ENCODE peak calls at places on chromosomes 6 and 20, in seven cellular contexts. One of them, this sample, is unnamed.

GRCh38 chr20:33401042-33401921 is at the start of gene CDK5RAP1:
- DNase-seq in HCT116: peak
- DNase-seq in lower leg skin: peak
- DNase-seq in transverse colon: peak
- DNase-seq in A549: peak
- DNase-seq in heart left ventricle: peak
- DNase-seq in K562: peak
- DNase-seq in this sample: peak

GRCh38 chr20:49916146-49917002 is 1.0 kb upstream of the SPATA2 start:
- DNase-seq in lower leg skin: no peak
- DNase-seq in K562: peak
- DNase-seq in transverse colon: peak
- DNase-seq in A549: peak
- DNase-seq in HCT116: no peak
- DNase-seq in heart left ventricle: no peak
- DNase-seq in this sample: no peak

GRCh38 chr6:84771732-84772131 is 7.3 kb upstream of the TBX18 start:
- DNase-seq in HCT116: no peak
- DNase-seq in K562: no peak
- DNase-seq in A549: no peak
- DNase-seq in transverse colon: no peak
- DNase-seq in lower leg skin: no peak
- DNase-seq in heart left ventricle: no peak
- DNase-seq in this sample: no peak

GRCh38 chr20:6595704-6596103 is 171.8 kb upstream of the BMP2 start:
- DNase-seq in lower leg skin: no peak
- DNase-seq in A549: no peak
- DNase-seq in transverse colon: no peak
- DNase-seq in K562: no peak
- DNase-seq in heart left ventricle: no peak
- DNase-seq in HCT116: no peak
- DNase-seq in this sample: no peak

GRCh38 chr6:10014561-10014960 is 400.3 kb downstream of the TFAP2A start:
- DNase-seq in A549: no peak
- DNase-seq in lower leg skin: no peak
- DNase-seq in heart left ventricle: no peak
- DNase-seq in transverse colon: no peak
- DNase-seq in HCT116: no peak
- DNase-seq in K562: no peak
- DNase-seq in this sample: no peak

GRCh38 chr6:167314180-167314821 is 10.6 kb upstream of the TTLL2 start:
- DNase-seq in HCT116: no peak
- DNase-seq in A549: no peak
- DNase-seq in transverse colon: no peak
- DNase-seq in heart left ventricle: no peak
- DNase-seq in K562: no peak
- DNase-seq in lower leg skin: no peak
- DNase-seq in this sample: no peak

GRCh38 chr6:159716247-159717086 is 10.8 kb upstream of the WTAP start:
- DNase-seq in lower leg skin: no peak
- DNase-seq in transverse colon: no peak
- DNase-seq in K562: no peak
- DNase-seq in heart left ventricle: peak
- DNase-seq in HCT116: no peak
- DNase-seq in A549: no peak
- DNase-seq in this sample: peak

GRCh38 chr6:70843328-70843918 is 113.4 kb downstream of the B3GAT2 start:
- DNase-seq in heart left ventricle: no peak
- DNase-seq in K562: no peak
- DNase-seq in HCT116: no peak
- DNase-seq in transverse colon: no peak
- DNase-seq in A549: no peak
- DNase-seq in lower leg skin: no peak
- DNase-seq in this sample: no peak

GRCh38 chr6:13617066-13617465 is 1.9 kb downstream of the NOL7 start:
- DNase-seq in lower leg skin: no peak
- DNase-seq in transverse colon: no peak
- DNase-seq in HCT116: no peak
- DNase-seq in K562: no peak
- DNase-seq in heart left ventricle: no peak
- DNase-seq in A549: no peak
- DNase-seq in this sample: no peak

GRCh38 chr6:22904413-22904812 is 335.0 kb downstream of the HDGFL1 start:
- DNase-seq in transverse colon: no peak
- DNase-seq in heart left ventricle: no peak
- DNase-seq in HCT116: no peak
- DNase-seq in K562: no peak
- DNase-seq in lower leg skin: no peak
- DNase-seq in A549: no peak
- DNase-seq in this sample: no peak

GRCh38 chr6:170378502-170378901 is 71.9 kb downstream of the FAM120B start:
- DNase-seq in HCT116: no peak
- DNase-seq in A549: no peak
- DNase-seq in heart left ventricle: no peak
- DNase-seq in lower leg skin: no peak
- DNase-seq in transverse colon: no peak
- DNase-seq in K562: no peak
- DNase-seq in this sample: no peak

GRCh38 chr6:47197672-47198640 is 111.7 kb downstream of the TNFRSF21 start:
- DNase-seq in lower leg skin: no peak
- DNase-seq in transverse colon: no peak
- DNase-seq in A549: no peak
- DNase-seq in K562: no peak
- DNase-seq in heart left ventricle: no peak
- DNase-seq in HCT116: no peak
- DNase-seq in this sample: no peak

GRCh38 chr20:11832397-11832796 is 85.3 kb upstream of the BTBD3 start:
- DNase-seq in heart left ventricle: no peak
- DNase-seq in lower leg skin: no peak
- DNase-seq in HCT116: no peak
- DNase-seq in K562: no peak
- DNase-seq in transverse colon: no peak
- DNase-seq in A549: no peak
- DNase-seq in this sample: no peak

GRCh38 chr20:49701313-49701731 is 12.4 kb downstream of the B4GALT5 start:
- DNase-seq in heart left ventricle: no peak
- DNase-seq in A549: no peak
- DNase-seq in K562: no peak
- DNase-seq in HCT116: no peak
- DNase-seq in lower leg skin: no peak
- DNase-seq in transverse colon: no peak
- DNase-seq in this sample: no peak

GRCh38 chr6:3867616-3868502 is 18.7 kb downstream of the FAM50B start:
- DNase-seq in transverse colon: no peak
- DNase-seq in K562: no peak
- DNase-seq in lower leg skin: peak
- DNase-seq in heart left ventricle: no peak
- DNase-seq in A549: no peak
- DNase-seq in HCT116: no peak
- DNase-seq in this sample: no peak

GRCh38 chr20:45441746-45442145 is 25.8 kb downstream of the PIGT start:
- DNase-seq in A549: no peak
- DNase-seq in K562: no peak
- DNase-seq in HCT116: no peak
- DNase-seq in lower leg skin: no peak
- DNase-seq in transverse colon: no peak
- DNase-seq in heart left ventricle: no peak
- DNase-seq in this sample: no peak

GRCh38 chr6:139436521-139437348 is 62.3 kb upstream of the CITED2 start:
- DNase-seq in lower leg skin: no peak
- DNase-seq in transverse colon: no peak
- DNase-seq in K562: no peak
- DNase-seq in heart left ventricle: no peak
- DNase-seq in A549: no peak
- DNase-seq in HCT116: no peak
- DNase-seq in this sample: no peak

GRCh38 chr6:120735641-120736040 is 598.6 kb downstream of the TBC1D32 start:
- DNase-seq in A549: no peak
- DNase-seq in lower leg skin: no peak
- DNase-seq in heart left ventricle: no peak
- DNase-seq in transverse colon: no peak
- DNase-seq in HCT116: no peak
- DNase-seq in K562: no peak
- DNase-seq in this sample: no peak

GRCh38 chr6:161085246-161085645 is 93.7 kb downstream of the MAP3K4 start:
- DNase-seq in K562: no peak
- DNase-seq in HCT116: no peak
- DNase-seq in A549: no peak
- DNase-seq in transverse colon: no peak
- DNase-seq in heart left ventricle: no peak
- DNase-seq in lower leg skin: no peak
- DNase-seq in this sample: no peak

GRCh38 chr6:117459447-117459944 is 23.0 kb upstream of the DCBLD1 start:
- DNase-seq in A549: no peak
- DNase-seq in lower leg skin: no peak
- DNase-seq in heart left ventricle: no peak
- DNase-seq in K562: no peak
- DNase-seq in transverse colon: no peak
- DNase-seq in HCT116: no peak
- DNase-seq in this sample: no peak

GRCh38 chr6:77834591-77834996 is 181.8 kb downstream of the MEI4 start:
- DNase-seq in K562: no peak
- DNase-seq in lower leg skin: no peak
- DNase-seq in transverse colon: no peak
- DNase-seq in A549: no peak
- DNase-seq in HCT116: no peak
- DNase-seq in heart left ventricle: no peak
- DNase-seq in this sample: no peak

GRCh38 chr6:168133186-168133585 is 54.2 kb upstream of the FRMD1 start:
- DNase-seq in transverse colon: no peak
- DNase-seq in heart left ventricle: peak
- DNase-seq in K562: no peak
- DNase-seq in HCT116: no peak
- DNase-seq in A549: no peak
- DNase-seq in lower leg skin: peak
- DNase-seq in this sample: no peak

GRCh38 chr20:58891076-58891685 is 38.7 kb downstream of the GNAS start:
- DNase-seq in transverse colon: peak
- DNase-seq in HCT116: no peak
- DNase-seq in lower leg skin: peak
- DNase-seq in A549: peak
- DNase-seq in K562: peak
- DNase-seq in heart left ventricle: peak
- DNase-seq in this sample: peak

GRCh38 chr20:58891686-58892125 is 39.2 kb downstream of the GNAS start:
- DNase-seq in transverse colon: peak
- DNase-seq in lower leg skin: no peak
- DNase-seq in HCT116: no peak
- DNase-seq in A549: peak
- DNase-seq in heart left ventricle: no peak
- DNase-seq in K562: peak
- DNase-seq in this sample: peak

GRCh38 chr20:58890073-58890453 is 37.5 kb downstream of the GNAS start:
- DNase-seq in K562: no peak
- DNase-seq in lower leg skin: no peak
- DNase-seq in heart left ventricle: no peak
- DNase-seq in HCT116: no peak
- DNase-seq in transverse colon: no peak
- DNase-seq in A549: no peak
- DNase-seq in this sample: no peak

GRCh38 chr20:58889334-58890072 is 37.0 kb downstream of the GNAS start:
- DNase-seq in heart left ventricle: no peak
- DNase-seq in lower leg skin: no peak
- DNase-seq in K562: no peak
- DNase-seq in A549: no peak
- DNase-seq in transverse colon: no peak
- DNase-seq in HCT116: no peak
- DNase-seq in this sample: peak

GRCh38 chr20:58890454-58891075 is 38.0 kb downstream of the GNAS start:
- DNase-seq in transverse colon: peak
- DNase-seq in HCT116: no peak
- DNase-seq in lower leg skin: peak
- DNase-seq in A549: peak
- DNase-seq in K562: peak
- DNase-seq in heart left ventricle: peak
- DNase-seq in this sample: peak
- TF ChIP-seq POLR2A in transverse colon: peak
- TF ChIP-seq POLR2A in HCT116: peak
- TF ChIP-seq POLR2A in lower leg skin: no peak
- TF ChIP-seq POLR2A in A549: peak
- TF ChIP-seq POLR2A in K562: peak
- TF ChIP-seq POLR2A in heart left ventricle: no peak
- TF ChIP-seq POLR2A in this sample: peak

DNA sequence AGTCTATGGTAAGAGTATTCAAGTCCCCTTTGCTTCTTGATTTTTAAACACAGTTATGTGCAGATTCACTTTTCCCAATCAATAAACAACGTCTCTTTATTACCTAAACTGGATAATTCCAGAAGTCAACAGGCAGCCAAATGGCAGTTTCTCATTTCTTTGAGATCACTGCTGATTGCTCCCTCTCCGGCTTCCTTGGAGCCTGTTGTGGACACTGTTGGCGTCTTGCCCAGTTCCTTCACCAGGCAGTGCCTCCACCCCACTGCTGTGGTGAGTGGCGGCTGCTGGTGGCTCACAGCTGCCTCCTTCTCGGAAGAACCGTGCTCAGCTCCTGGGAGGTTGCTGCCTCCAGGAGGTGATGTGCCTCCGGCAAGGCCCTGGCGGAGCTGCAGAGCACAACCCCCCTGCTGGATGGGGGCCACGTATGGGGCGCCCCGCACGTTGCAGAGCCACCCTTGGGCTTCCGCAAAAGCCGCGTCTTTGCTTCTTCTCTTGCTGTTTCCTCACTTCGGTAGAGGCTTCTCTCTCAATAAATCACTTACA is 105.1 kb upstream of the CNKSR3 start:
- DNase-seq in lower leg skin: no peak
- DNase-seq in heart left ventricle: peak
- DNase-seq in A549: peak
- DNase-seq in transverse colon: peak
- DNase-seq in K562: peak
- DNase-seq in HCT116: peak
- DNase-seq in this sample: peak
- TF ChIP-seq CTCF in lower leg skin: no peak
- TF ChIP-seq CTCF in heart left ventricle: peak
- TF ChIP-seq CTCF in A549: no peak
- TF ChIP-seq CTCF in transverse colon: peak
- TF ChIP-seq CTCF in K562: peak
- TF ChIP-seq CTCF in HCT116: peak
- TF ChIP-seq CTCF in this sample: no peak

GRCh38 chr6:5003604-5004372 is at the start of gene RPP40:
- DNase-seq in HCT116: peak
- DNase-seq in lower leg skin: peak
- DNase-seq in transverse colon: peak
- DNase-seq in K562: peak
- DNase-seq in heart left ventricle: peak
- DNase-seq in A549: peak
- DNase-seq in this sample: peak
- TF ChIP-seq POLR2A in HCT116: no peak
- TF ChIP-seq POLR2A in lower leg skin: no peak
- TF ChIP-seq POLR2A in transverse colon: no peak
- TF ChIP-seq POLR2A in K562: peak
- TF ChIP-seq POLR2A in heart left ventricle: no peak
- TF ChIP-seq POLR2A in A549: peak
- TF ChIP-seq POLR2A in this sample: peak

GRCh38 chr20:44208770-44209169 is 1.8 kb downstream of the OSER1 start:
- DNase-seq in transverse colon: no peak
- DNase-seq in heart left ventricle: no peak
- DNase-seq in A549: no peak
- DNase-seq in lower leg skin: no peak
- DNase-seq in HCT116: no peak
- DNase-seq in K562: peak
- DNase-seq in this sample: no peak
- TF ChIP-seq CTCF in transverse colon: no peak
- TF ChIP-seq CTCF in heart left ventricle: no peak
- TF ChIP-seq CTCF in A549: no peak
- TF ChIP-seq CTCF in lower leg skin: no peak
- TF ChIP-seq CTCF in HCT116: no peak
- TF ChIP-seq CTCF in K562: no peak
- TF ChIP-seq CTCF in this sample: no peak

GRCh38 chr6:110566346-110567125 is 90.1 kb upstream of the SLC22A16 start:
- DNase-seq in heart left ventricle: peak
- DNase-seq in transverse colon: peak
- DNase-seq in K562: no peak
- DNase-seq in A549: no peak
- DNase-seq in HCT116: no peak
- DNase-seq in lower leg skin: no peak
- DNase-seq in this sample: no peak
- TF ChIP-seq POLR2A in heart left ventricle: no peak
- TF ChIP-seq POLR2A in transverse colon: peak
- TF ChIP-seq POLR2A in K562: no peak
- TF ChIP-seq POLR2A in A549: no peak
- TF ChIP-seq POLR2A in HCT116: no peak
- TF ChIP-seq POLR2A in lower leg skin: no peak
- TF ChIP-seq POLR2A in this sample: no peak